ENCODE peak calls at places on chromosomes 12 and 14, in five cellular contexts. K is HCT116, A is HepG2, V is GM12878, D is SK-N-SH. P is an unnamed sample.

GRCh38 chr12:30847259-30847658 is 79.3 kb upstream of the TSPAN11 start:
- DNase-seq in K (peak), A (peak), V (peak), D (peak), P (peak)

GRCh38 chr14:74973003-74973614 is 17.7 kb upstream of the PGF start:
- DNase-seq in K (no peak), A (no peak), V (no peak), D (peak), P (no peak)

GRCh38 chr14:37584211-37585100 is 10.6 kb downstream of the FOXA1 start:
- DNase-seq in K (no peak), A (no peak), V (no peak), D (no peak), P (no peak)

GRCh38 chr14:87529081-87529480 is 463.9 kb downstream of the GALC start:
- DNase-seq in K (no peak), A (no peak), V (no peak), D (no peak), P (no peak)

GRCh38 chr14:51507556-51508511 is 143.9 kb upstream of the FRMD6 start:
- DNase-seq in K (no peak), A (no peak), V (no peak), D (peak), P (no peak)

GRCh38 chr14:70771781-70772212 is 37.5 kb downstream of the MAP3K9 start:
- DNase-seq in K (no peak), A (no peak), V (no peak), D (no peak), P (no peak)

GRCh38 chr12:108571604-108572165 is 9.3 kb downstream of the ISCU start:
- DNase-seq in K (no peak), A (no peak), V (no peak), D (no peak), P (no peak)

GRCh38 chr12:121770802-121771625 is 22.5 kb downstream of the RHOF start:
- DNase-seq in K (no peak), A (no peak), V (no peak), D (no peak), P (no peak)

GRCh38 chr12:99131761-99132199 is 486.7 kb downstream of the APAF1 start:
- DNase-seq in K (no peak), A (no peak), V (no peak), D (no peak), P (peak)

GRCh38 chr14:71322660-71323250 is 415.5 kb downstream of the PCNX1 start:
- DNase-seq in K (no peak), A (no peak), V (peak), D (peak), P (no peak)

GRCh38 chr12:67698711-67699603 is 50.4 kb downstream of the DYRK2 start:
- DNase-seq in K (no peak), A (no peak), V (peak), D (no peak), P (no peak)

GRCh38 chr14:75041613-75042012 is 9.7 kb downstream of the MLH3 start:
- DNase-seq in K (no peak), A (peak), V (no peak), D (no peak), P (no peak)

GRCh38 chr14:68564826-68565760 is 227.8 kb downstream of the ZFP36L1 start:
- DNase-seq in K (no peak), A (peak), V (no peak), D (no peak), P (no peak)

DNA sequence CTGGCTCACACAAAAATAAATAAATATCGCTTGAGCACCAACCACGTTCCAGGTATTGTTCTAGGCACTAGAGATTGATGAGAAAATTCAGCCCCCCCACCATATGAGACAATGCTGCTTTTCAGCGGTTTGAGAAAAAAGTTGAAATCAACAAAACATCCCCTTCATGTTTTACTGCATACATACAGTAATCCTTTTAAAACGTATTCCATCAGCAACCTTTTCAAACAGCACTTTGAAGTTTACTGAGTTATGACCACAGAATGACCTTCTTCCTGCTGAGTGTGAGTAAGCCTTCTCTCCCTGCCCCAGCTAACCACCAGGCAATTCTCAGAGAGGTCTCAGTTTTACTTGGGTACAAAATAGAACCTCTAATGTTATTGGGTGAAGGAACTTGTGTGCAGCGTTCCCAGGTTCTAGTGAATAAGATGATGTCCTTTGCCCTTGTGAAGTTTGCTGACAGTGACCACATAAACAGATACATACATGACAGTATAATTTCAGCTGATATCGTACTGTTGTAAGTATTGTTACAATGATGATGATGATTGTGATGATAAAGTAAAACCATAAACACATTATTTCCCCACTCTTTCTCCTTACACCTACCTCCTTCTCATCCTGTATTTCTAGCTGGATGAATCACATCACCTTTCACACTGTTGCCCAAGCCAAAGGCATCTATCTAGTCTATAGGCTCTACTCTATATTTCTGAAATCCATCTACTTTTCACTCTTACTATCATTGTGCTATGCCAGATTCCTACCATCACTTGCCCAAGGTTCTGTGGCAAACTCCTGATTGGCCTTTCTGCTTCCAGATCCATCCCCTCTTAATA is 124.4 kb upstream of the KRR1 start:
- DNase-seq in K (peak), A (peak), V (no peak), D (no peak), P (no peak)
- TF ChIP-seq YY1 in K (peak), A (no peak), V (no peak), D (no peak), P (no peak)

GRCh38 chr12:115885040-115885439 is 392.5 kb downstream of the MED13L start:
- DNase-seq in K (no peak), A (no peak), V (no peak), D (no peak), P (no peak)
- H3K4me3 ChIP-seq in K (no peak), A (no peak), V (no peak), D (no peak), P (no peak)

DNA sequence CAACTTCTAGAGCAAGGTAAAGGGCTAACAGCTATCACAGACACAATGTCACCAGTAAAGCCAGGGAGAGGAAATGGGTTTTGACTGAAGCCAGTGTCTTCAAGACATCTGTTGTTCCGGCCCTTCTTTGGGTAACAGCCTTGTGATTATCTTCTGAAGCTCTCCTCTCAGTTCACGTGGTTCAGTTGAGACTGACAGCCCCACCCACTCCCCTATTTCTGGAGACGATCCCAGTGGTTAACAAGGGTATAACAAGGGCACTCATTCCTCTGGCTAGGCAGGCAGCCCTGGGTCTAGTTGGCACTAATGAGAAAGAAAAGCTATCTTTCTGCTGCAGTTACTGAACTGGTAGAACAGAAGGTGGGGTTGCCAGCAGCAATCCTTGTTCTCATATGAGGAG is 6.9 kb downstream of the GNPTAB start:
- DNase-seq in K (peak), A (peak), V (no peak), D (peak), P (peak)
- TF ChIP-seq YY1 in K (no peak), A (no peak), V (no peak), D (no peak), P (no peak)

GRCh38 chr12:131829351-131829794 is 1.2 kb downstream of the MMP17 start:
- DNase-seq in K (no peak), A (no peak), V (no peak), D (peak), P (no peak)
- H3K4me3 ChIP-seq in K (peak), A (peak), V (no peak), D (peak), P (peak)

GRCh38 chr12:53674977-53675700 is 744 bp downstream of the ATP5MC2 start:
- DNase-seq in K (no peak), A (no peak), V (no peak), D (no peak), P (no peak)

GRCh38 chr12:53676715-53677611 is 1.1 kb upstream of the ATP5MC2 start:
- DNase-seq in K (no peak), A (no peak), V (no peak), D (no peak), P (peak)

GRCh38 chr12:53675701-53676607 is at the start of gene ATP5MC2:
- DNase-seq in K (peak), A (peak), V (peak), D (peak), P (peak)

GRCh38 chr12:53683494-53683893 is 7.6 kb upstream of the ATP5MC2 start:
- DNase-seq in K (no peak), A (no peak), V (no peak), D (no peak), P (no peak)

DNA sequence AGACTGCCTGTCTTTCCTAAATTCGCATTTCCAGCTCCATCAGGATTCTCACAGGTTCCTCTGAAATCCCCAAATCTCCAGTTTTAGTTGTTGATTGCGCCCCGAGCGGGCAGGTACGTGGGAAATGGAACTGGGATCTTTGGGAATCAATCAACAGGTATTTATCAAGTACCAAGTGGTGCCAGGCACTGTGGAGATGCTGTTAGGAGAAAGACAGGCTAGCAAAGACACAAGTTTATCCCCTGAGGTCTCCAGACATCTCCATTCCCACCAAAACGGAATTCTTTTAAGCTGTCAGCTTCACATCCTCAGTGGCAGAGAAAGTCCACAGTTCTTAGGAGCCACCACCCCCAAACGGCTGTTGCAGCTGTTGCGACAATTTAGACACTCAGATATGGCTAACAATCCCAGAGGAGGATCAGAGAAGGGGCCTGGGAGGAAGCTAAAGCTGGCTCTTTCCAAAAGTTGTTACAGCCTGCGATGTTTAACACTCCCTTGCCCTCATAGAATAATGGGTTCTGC is 1.8 kb upstream of the ATP5MC2 start:
- DNase-seq in K (no peak), A (no peak), V (no peak), D (no peak), P (no peak)
- TF ChIP-seq YY1 in K (no peak), A (no peak), V (no peak), D (no peak), P (no peak)

GRCh38 chr14:34750670-34751069 is 36.3 kb upstream of the CFL2 start:
- DNase-seq in K (no peak), A (no peak), V (no peak), D (no peak), P (no peak)

GRCh38 chr14:34749408-34749807 is 35.0 kb upstream of the CFL2 start:
- DNase-seq in K (no peak), A (no peak), V (no peak), D (no peak), P (no peak)

GRCh38 chr14:34755215-34755614 is 40.8 kb upstream of the CFL2 start:
- DNase-seq in K (no peak), A (no peak), V (no peak), D (no peak), P (no peak)

GRCh38 chr14:34750233-34750632 is 35.8 kb upstream of the CFL2 start:
- DNase-seq in K (no peak), A (no peak), V (no peak), D (no peak), P (no peak)

DNA sequence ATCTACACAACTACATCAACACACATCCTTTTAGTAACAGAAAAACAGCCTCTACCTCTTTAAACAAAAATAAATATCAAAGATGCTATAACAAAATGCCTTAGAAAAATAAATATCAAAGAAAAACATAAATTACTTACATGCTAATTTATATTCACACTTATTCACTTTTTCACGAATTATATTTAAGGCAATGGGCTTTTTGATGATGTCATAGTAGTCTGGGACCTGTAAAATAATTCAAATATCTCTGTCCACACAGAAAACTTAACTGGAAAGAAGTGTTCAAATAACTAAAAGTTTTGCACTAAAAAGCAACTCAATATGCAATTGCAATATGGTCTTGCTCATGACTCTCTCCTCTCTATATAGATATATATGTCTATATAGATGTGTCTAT is 40.3 kb upstream of the CFL2 start:
- DNase-seq in K (no peak), A (no peak), V (no peak), D (no peak), P (no peak)
- H3K4me3 ChIP-seq in K (no peak), A (no peak), V (no peak), D (no peak), P (no peak)

DNA sequence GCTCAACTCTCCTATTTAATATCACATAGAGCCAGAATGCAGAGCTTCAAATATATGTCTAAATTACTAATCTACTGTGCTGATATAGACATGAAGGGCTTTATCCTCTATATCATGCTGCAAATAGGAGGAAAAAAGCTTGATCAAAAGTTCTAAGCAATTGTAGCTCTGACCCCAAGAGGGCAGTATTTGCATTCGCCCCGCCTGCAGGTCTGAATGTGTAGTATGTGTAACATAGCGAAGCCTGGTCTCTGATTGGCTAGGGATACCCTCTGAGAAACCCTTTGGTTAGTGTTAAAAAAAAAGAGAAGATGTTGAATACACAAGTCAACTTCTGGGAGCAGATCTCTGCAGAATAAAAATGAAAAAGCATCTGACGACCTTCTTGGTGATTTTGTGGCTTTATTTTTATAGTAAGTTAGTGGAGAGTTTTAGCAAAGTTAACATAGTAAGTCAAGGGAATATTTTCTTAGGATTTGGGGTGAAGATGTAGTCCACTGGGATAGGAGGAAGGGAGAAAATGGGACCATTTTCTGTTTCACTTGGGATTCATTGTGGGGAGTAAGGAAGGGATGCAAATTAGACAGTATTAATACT is 151.6 kb upstream of the OR4E1 start:
- DNase-seq in K (peak), A (peak), V (no peak), D (peak), P (peak)
- TF ChIP-seq YY1 in K (no peak), A (no peak), V (no peak), D (no peak), P (no peak)

GRCh38 chr12:111031956-111032919 is 111.9 kb upstream of the MYL2 start:
- DNase-seq in K (no peak), A (no peak), V (no peak), D (no peak), P (no peak)
- H3K4me3 ChIP-seq in K (no peak), A (no peak), V (no peak), D (no peak), P (no peak)

GRCh38 chr12:45669093-45669492 is 60.4 kb upstream of the ARID2 start:
- DNase-seq in K (no peak), A (no peak), V (peak), D (no peak), P (no peak)
- TF ChIP-seq YY1 in K (no peak), A (no peak), V (no peak), D (no peak), P (no peak)

GRCh38 chr14:105525861-105526780 is at the start of gene TMEM121:
- DNase-seq in K (no peak), A (no peak), V (no peak), D (peak), P (no peak)
- H3K4me3 ChIP-seq in K (peak), A (peak), V (no peak), D (peak), P (peak)

P was measured in NT2/D1.